ENCODE peak calls at places on chromosomes 6 and 20, in seven cellular contexts. F is mesenchymal stem cell, H is neuronal stem cell, W is H9, O is IMR-90, Z is H1, B is trophoblast cell. S is an unnamed sample.

GRCh38 chr6:45116714-45117410 is 211.3 kb upstream of the RUNX2 start:
- DNase-seq in F (peak; percentile 79), H (no peak), W (no peak), O (peak; percentile 78), Z (no peak), B (no peak), S (no peak)

GRCh38 chr20:51365670-51366069 is 176.8 kb downstream of the NFATC2 start:
- DNase-seq in F (peak; percentile 89), H (no peak), W (no peak), O (peak; percentile 92), Z (no peak), B (no peak), S (peak; percentile 24)

GRCh38 chr6:166751051-166751595 is 124.1 kb upstream of the RPS6KA2 start:
- DNase-seq in F (no peak), H (no peak), W (peak; percentile 69), O (no peak), Z (no peak), B (peak; percentile 67), S (peak; percentile 72)

GRCh38 chr20:9068232-9068781 is 580 bp upstream of the PLCB4 start:
- DNase-seq in F (peak; percentile 50), H (peak; percentile 63), W (peak; percentile 69), O (peak; percentile 41), Z (peak; percentile 84), B (peak; percentile 8), S (peak; percentile 80)

GRCh38 chr6:3352678-3353077 is 93.9 kb downstream of the PSMG4 start:
- DNase-seq in F (no peak), H (no peak), W (no peak), O (no peak), Z (no peak), B (no peak), S (no peak)

GRCh38 chr6:66628917-66629316 is 921.9 kb upstream of the EYS start:
- DNase-seq in F (peak; percentile 21), H (no peak), W (no peak), O (no peak), Z (no peak), B (no peak), S (no peak)

GRCh38 chr20:46642265-46642942 is 8.9 kb downstream of the SLC13A3 start:
- DNase-seq in F (no peak), H (no peak), W (no peak), O (no peak), Z (no peak), B (no peak), S (no peak)

GRCh38 chr6:160355001-160355400 is 6.8 kb downstream of the SLC22A3 start:
- DNase-seq in F (no peak), H (no peak), W (no peak), O (no peak), Z (no peak), B (no peak), S (no peak)

GRCh38 chr20:475463-476357 is 13.4 kb upstream of the TBC1D20 start:
- DNase-seq in F (no peak), H (no peak), W (no peak), O (no peak), Z (no peak), B (no peak), S (no peak)

GRCh38 chr20:45088247-45088646 is 12.7 kb downstream of the KCNS1 start:
- DNase-seq in F (no peak), H (no peak), W (no peak), O (peak; percentile 96), Z (no peak), B (peak; percentile 92), S (peak; percentile 39)

GRCh38 chr6:149152521-149152920 is 165.0 kb upstream of the TAB2 start:
- DNase-seq in F (no peak), H (no peak), W (no peak), O (no peak), Z (no peak), B (no peak), S (no peak)

DNA sequence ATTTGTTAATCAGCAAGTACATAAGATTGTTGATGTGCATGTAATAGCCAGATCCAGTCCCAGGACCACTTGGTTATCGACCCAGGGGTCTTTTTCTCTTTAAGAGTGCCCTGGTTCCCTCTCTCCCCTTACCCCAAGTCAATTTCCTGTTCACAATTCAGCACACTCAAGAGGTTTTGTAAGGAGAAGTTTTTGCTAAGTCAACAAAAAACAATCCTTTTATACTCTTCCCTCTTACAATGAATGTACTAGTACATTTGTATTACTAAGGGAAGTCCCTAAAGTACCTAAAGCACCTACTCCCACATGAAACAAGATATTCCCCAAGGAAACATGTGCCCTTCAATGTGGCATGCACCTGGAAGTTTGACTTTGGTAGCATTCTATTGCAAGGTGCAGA is 1.6 kb upstream of the NT5DC1 start:
- DNase-seq in F (no peak), H (no peak), W (no peak), O (no peak), Z (no peak), B (no peak), S (no peak)
- H3K4ac ChIP-seq in F (no peak overlapping the region), H (no peak overlapping the region), W (no peak overlapping the region), O (no peak overlapping the region), Z (no peak overlapping the region), B (no peak overlapping the region), S (no peak overlapping the region)

GRCh38 chr20:23120936-23121765 is 35.0 kb upstream of the CD93 start:
- DNase-seq in F (no peak), H (no peak), W (no peak), O (no peak), Z (no peak), B (no peak), S (peak; percentile 81)

GRCh38 chr20:23122321-23122720 is 36.2 kb upstream of the CD93 start:
- DNase-seq in F (no peak), H (no peak), W (no peak), O (no peak), Z (no peak), B (no peak), S (no peak)

GRCh38 chr20:23123886-23124285 is 37.8 kb upstream of the CD93 start:
- DNase-seq in F (no peak), H (no peak), W (no peak), O (no peak), Z (no peak), B (no peak), S (no peak)

GRCh38 chr20:23121766-23122095 is 35.6 kb upstream of the CD93 start:
- DNase-seq in F (no peak), H (no peak), W (no peak), O (no peak), Z (no peak), B (no peak), S (no peak)

GRCh38 chr20:23122959-23123655 is 37.0 kb upstream of the CD93 start:
- DNase-seq in F (no peak), H (no peak), W (no peak), O (no peak), Z (no peak), B (no peak), S (no peak)
- H2BK5ac ChIP-seq in F (no peak overlapping the region), H (no peak overlapping the region), W (no peak overlapping the region), O (no peak overlapping the region), Z (no peak overlapping the region), B (no peak overlapping the region), S (no peak overlapping the region)

GRCh38 chr20:3865152-3865886 is 18.7 kb downstream of the MAVS start:
- DNase-seq in F (no peak), H (no peak), W (no peak), O (no peak), Z (no peak), B (peak; percentile 77), S (no peak)
- H2BK120ac ChIP-seq in F (no peak overlapping the region), H (no peak overlapping the region), W (no peak overlapping the region), O (no peak overlapping the region), Z (no peak overlapping the region), B (no peak overlapping the region), S (no peak overlapping the region)

DNA sequence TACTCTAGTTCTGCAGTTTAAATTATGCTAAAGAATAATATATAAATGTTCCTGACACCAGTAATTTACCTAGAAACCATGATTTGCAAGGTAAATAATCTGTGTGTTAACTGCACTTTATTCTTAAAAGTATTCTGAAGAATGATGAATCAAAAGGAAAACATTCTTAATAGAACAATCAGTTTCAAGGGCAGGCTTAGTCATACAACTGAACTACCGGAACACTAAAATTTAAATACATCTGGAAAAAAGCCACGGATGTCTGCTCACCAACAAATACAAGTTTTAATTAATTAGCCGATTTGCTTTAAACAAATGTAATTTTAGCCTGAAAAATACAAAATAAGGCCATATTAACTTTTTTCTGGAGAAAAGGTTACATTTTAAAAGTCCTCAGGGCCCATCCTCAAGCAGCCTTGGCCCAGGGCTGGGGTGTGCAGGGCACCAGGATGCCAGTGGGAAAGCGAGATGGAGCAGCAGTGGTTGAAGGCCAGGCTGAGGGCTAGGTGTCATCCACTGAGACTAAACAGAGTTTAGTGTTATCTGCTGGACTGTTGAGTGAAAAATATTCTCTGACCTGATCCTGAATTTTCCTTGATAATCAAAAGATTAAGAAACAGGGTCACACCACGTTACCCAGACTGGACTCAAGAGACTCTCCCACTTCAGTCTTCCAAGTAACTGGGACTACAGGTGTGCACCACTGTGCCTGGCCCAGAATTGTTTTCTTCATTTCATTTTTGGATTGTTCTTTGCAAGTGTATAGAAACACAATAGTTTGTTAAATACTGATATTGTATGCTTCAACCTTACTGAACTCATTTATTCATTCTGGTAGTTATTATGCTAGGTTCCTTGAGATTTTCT is 88.2 kb upstream of the DST start:
- DNase-seq in F (peak; percentile 59), H (no peak), W (no peak), O (peak; percentile 82), Z (no peak), B (no peak), S (no peak)
- H3K4ac ChIP-seq in F (no peak overlapping the region), H (no peak overlapping the region), W (no peak overlapping the region), O (peak overlapping the region; percentile 87), Z (no peak overlapping the region), B (peak overlapping the region; percentile 21), S (no peak overlapping the region)

GRCh38 chr20:36815454-36816091 is 42.0 kb upstream of the DSN1 start:
- DNase-seq in F (no peak), H (no peak), W (peak; percentile 73), O (no peak), Z (no peak), B (no peak), S (no peak)
- H2BK5ac ChIP-seq in F (no peak overlapping the region), H (no peak overlapping the region), W (no peak overlapping the region), O (no peak overlapping the region), Z (no peak overlapping the region), B (no peak overlapping the region), S (no peak overlapping the region)

S was measured in mesendoderm.